ENCODE peak calls at places on chromosomes 3 and 15, in seven cellular contexts. S, P, O, U, V, C and N are unnamed samples.

GRCh38 chr3:101635345-101635744 is 41.6 kb downstream of the ZBTB11 start:
- DNase-seq in V (no peak), S (no peak), C (no peak), P (no peak), U (no peak), O (no peak), N (no peak)

GRCh38 chr3:109275702-109276293 is 40.5 kb downstream of the DPPA2 start:
- DNase-seq in S (peak), C (no peak), P (peak), V (peak), U (peak), O (peak), N (no peak)

GRCh38 chr15:98375513-98376360 is 272.6 kb upstream of the IGF1R start:
- DNase-seq in U (no peak), C (no peak), V (no peak), S (no peak), O (no peak), P (no peak), N (no peak)

GRCh38 chr3:22117751-22118346 is 366.8 kb upstream of the ZNF385D start:
- DNase-seq in P (no peak), S (no peak), C (no peak), O (peak), V (no peak), U (peak), N (no peak)

GRCh38 chr3:73656241-73656890 is 31.6 kb upstream of the PDZRN3 start:
- DNase-seq in O (peak), S (no peak), V (no peak), C (no peak), P (no peak), U (no peak), N (no peak)

GRCh38 chr15:63288778-63289378 is 11.5 kb downstream of the APH1B start:
- DNase-seq in C (no peak), U (peak), V (no peak), O (peak), P (no peak), S (no peak), N (no peak)

GRCh38 chr3:89278305-89278704 is 170.9 kb downstream of the EPHA3 start:
- DNase-seq in O (peak), C (no peak), P (no peak), U (no peak), S (no peak), V (no peak), N (no peak)

GRCh38 chr3:52088445-52089367 is 32.3 kb upstream of the DUSP7 start:
- DNase-seq in U (no peak), C (no peak), P (peak), S (no peak), V (peak), O (no peak), N (no peak)

GRCh38 chr15:99732268-99732641 is 982 bp downstream of the LYSMD4 start:
- DNase-seq in S (no peak), P (no peak), U (no peak), C (no peak), O (peak), V (no peak), N (no peak)

GRCh38 chr3:8809341-8809740 is 39.9 kb upstream of the OXTR start:
- DNase-seq in O (no peak), V (no peak), P (no peak), S (no peak), C (no peak), U (no peak), N (no peak)

GRCh38 chr15:70341566-70341965 is 243.8 kb upstream of the TLE3 start:
- DNase-seq in V (no peak), C (no peak), O (no peak), U (no peak), P (no peak), S (no peak), N (no peak)

GRCh38 chr3:177358968-177359600 is 161.8 kb upstream of the TBL1XR1 start:
- DNase-seq in O (no peak), C (peak), P (peak), U (peak), S (peak), V (peak), N (peak)

GRCh38 chr3:45687828-45688193 is 1.4 kb upstream of the SACM1L start:
- DNase-seq in P (no peak), O (no peak), S (no peak), C (no peak), U (no peak), V (no peak), N (no peak)

GRCh38 chr3:134617608-134618472 is 33.0 kb downstream of the KY start:
- DNase-seq in V (no peak), O (no peak), C (peak), P (no peak), S (no peak), U (no peak), N (no peak)

GRCh38 chr3:168094580-168094876 is 1.2 kb downstream of the GOLIM4 start:
- DNase-seq in V (no peak), S (no peak), U (peak), O (no peak), P (peak), C (no peak), N (no peak)

GRCh38 chr3:78268716-78269668 is 1229.1 kb downstream of the ROBO2 start:
- DNase-seq in U (no peak), S (no peak), P (no peak), O (no peak), V (no peak), C (peak), N (no peak)

GRCh38 chr3:19644405-19644804 is 289.6 kb downstream of the EFHB start:
- DNase-seq in P (no peak), V (no peak), O (no peak), U (no peak), S (no peak), C (no peak), N (no peak)

GRCh38 chr3:23671901-23672589 is 133.7 kb upstream of the UBE2E1 start:
- DNase-seq in C (no peak), P (no peak), U (no peak), V (peak), S (no peak), O (no peak), N (peak)

GRCh38 chr15:34984884-34985630 is 3.0 kb downstream of the ZNF770 start:
- DNase-seq in S (no peak), U (peak), V (peak), C (no peak), O (no peak), P (no peak), N (no peak)

GRCh38 chr15:94070341-94071275 is 160.8 kb upstream of the MCTP2 start:
- DNase-seq in S (no peak), V (peak), U (no peak), C (no peak), P (peak), O (no peak), N (no peak)

GRCh38 chr3:160081958-160082533 is 93.4 kb downstream of the IL12A start:
- DNase-seq in C (no peak), S (no peak), V (no peak), U (no peak), P (no peak), O (no peak), N (no peak)

DNA sequence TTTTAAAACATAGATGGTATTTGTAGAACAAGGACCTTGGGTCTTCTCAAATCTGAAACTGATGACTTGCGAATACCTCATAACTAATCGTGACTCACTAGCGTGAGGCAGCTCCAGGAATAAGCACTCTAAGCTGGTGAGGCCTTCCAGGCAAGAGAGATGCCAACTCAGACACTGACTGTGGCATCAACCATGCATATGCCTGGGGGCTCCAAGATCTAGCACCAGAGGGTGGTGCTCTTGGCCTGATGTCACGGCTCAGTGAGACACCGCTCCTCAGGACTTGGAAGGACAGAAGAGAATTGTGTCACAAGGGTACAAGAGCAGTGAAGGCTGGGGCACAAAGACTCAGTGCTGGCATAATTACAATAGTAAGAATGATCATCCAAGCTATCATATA is 125.0 kb upstream of the TRIM42 start:
- DNase-seq in U (peak), P (no peak), C (no peak), S (no peak), O (no peak), V (no peak), N (no peak)
- TF ChIP-seq CTCF in U (no peak), P (no peak), C (no peak), S (no peak), O (no peak), V (no peak), N (no peak)

GRCh38 chr3:139450155-139450554 is 26.2 kb downstream of the RBP2 start:
- DNase-seq in S (no peak), O (no peak), C (no peak), P (no peak), V (no peak), U (no peak), N (no peak)
- TF ChIP-seq CTCF in S (no peak), O (no peak), C (no peak), P (no peak), V (no peak), U (no peak), N (no peak)

GRCh38 chr15:58923696-58924300 is 9.7 kb downstream of the SLTM start:
- DNase-seq in C (no peak), P (no peak), U (no peak), S (no peak), V (no peak), O (no peak), N (no peak)

GRCh38 chr15:58924326-58924725 is 9.2 kb downstream of the SLTM start:
- DNase-seq in O (no peak), S (no peak), U (peak), V (no peak), P (no peak), C (no peak), N (no peak)

GRCh38 chr15:58929891-58930416 is 3.5 kb downstream of the SLTM start:
- DNase-seq in U (no peak), S (no peak), C (no peak), P (no peak), O (no peak), V (no peak), N (no peak)

GRCh38 chr15:58923284-58923683 is 10.2 kb downstream of the SLTM start:
- DNase-seq in C (no peak), O (no peak), U (no peak), V (no peak), S (no peak), P (no peak), N (no peak)

DNA sequence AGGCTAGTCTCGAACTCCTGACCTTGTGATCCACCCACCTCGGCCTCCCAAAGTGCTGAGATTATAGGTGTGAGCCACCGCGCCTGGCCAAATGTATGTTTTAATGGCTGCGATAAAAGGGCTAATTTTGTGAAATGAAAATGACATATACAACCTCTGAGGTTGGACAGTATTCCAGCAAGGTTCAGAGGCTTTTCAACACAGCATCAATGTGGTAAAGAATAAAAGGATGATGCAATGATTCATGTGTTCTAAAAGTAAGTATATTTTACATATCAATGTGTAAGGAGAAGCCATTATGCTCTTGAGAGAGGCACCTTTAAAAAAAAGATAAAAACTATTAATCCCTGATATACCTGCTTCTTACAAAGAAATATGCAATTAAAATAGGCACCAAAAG is 6.7 kb downstream of the SLTM start:
- DNase-seq in O (no peak), S (no peak), U (no peak), C (no peak), P (no peak), V (no peak), N (no peak)
- TF ChIP-seq CTCF in O (no peak), S (no peak), U (no peak), C (no peak), P (no peak), V (no peak), N (no peak)

DNA sequence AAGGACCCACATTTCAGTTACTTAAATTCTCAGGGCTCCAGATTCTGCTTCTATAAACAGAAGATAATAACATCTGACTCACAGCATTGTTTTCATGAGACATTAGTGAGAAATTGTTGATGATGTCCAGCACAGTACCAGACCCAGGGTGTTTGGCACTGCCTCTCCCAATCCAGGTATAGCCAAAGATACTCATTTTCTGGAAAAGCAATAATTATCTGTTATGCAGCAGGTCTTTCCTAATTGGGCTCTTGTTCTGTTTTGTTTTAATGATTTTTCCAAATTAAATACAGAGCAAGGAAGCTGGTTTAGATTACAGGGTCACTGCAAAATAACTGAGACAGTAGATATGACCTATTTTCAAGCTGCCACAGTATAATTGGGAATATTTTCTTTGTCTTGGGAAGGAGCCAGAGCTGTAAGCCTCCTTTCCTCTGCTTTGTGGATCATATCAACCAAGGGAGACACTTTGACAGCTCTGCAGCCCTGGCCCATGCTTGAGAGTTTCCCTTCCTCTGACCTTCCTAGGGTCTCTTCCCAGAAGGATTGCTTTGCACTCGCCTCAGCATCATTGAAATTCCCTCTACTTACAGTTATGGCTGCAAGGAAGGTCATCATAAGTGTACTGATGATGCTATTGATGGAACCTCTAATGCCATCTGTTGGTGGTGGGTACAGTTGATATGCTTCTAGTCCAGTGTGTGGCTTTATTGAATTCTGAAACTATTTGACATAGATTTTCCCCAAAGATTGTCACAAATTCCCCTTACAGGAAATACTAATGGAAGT is 522.4 kb upstream of the ADAMTS9 start:
- DNase-seq in O (no peak), C (no peak), U (no peak), S (no peak), P (no peak), V (no peak), N (no peak)
- TF ChIP-seq CTCF in O (no peak), C (no peak), U (no peak), S (no peak), P (no peak), V (no peak), N (no peak)

DNA sequence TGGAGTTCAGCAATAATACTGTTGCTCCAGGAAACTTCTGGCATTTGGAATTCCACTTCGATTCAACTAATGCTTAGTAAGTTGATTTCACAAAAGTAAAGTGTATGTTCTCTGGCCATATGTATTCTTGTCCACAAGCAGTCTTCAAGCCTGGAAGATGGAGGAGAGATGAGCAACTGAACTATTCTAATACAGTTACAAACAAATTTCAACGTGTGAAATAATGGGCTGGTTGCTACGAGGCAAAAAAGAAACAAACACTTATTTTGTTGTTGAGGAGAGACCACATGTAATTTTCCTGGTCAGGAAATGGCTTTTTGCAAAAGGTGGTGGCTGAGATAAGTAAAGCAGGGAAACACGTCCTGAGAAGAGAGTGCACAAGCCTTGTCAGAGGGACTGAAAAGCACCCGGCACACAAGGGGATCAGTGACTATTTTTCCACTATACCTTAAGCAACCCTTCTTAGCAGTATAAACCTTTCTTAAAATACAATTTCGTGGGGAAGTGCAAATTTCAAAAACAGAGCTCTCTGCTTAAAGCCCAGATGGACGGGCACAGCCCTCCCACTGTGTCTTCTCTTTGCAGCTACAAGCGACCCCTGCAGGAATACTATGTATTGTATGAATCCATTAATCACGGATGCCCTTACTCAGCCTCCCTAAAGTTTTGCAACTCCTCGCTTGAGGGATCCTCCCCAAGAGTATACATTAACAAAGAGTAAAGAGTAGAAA is 253.9 kb downstream of the IL5RA start:
- DNase-seq in P (no peak), C (no peak), S (no peak), V (no peak), U (no peak), O (no peak), N (no peak)
- TF ChIP-seq CTCF in P (no peak), C (no peak), S (no peak), V (no peak), U (no peak), O (no peak), N (no peak)

DNA sequence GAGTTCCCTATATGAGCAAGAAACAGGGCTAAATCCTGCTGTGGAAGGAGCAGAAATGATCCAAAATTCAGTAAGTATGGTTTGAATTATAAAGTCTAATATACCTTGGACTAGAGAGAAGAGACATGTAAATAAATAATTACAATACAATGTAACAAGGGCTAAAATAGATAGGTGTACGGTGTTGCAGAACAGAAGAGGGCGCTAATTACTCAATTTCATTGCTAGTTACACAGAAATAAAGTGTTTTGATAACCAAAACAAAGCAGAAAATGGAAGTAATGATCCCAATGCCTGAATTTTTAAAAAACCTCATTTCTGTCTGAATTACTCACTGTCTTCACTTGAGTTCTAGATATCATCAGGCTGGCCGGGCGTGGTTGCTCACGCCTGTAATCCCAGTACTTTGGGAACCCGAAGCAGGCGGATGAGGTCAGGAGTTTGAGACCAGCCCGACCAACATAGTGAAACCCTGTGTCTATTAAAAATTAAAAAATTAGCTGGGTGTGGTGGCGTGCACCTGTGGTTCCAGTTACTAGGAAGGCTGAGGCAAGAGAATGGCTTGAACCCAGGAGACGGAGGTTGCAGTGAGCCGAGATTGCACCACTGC is 8.3 kb upstream of the PLCH1 start:
- DNase-seq in C (no peak), S (no peak), O (peak), V (no peak), U (peak), P (no peak), N (no peak)
- TF ChIP-seq CTCF in C (peak), S (peak), O (peak), V (no peak), U (peak), P (no peak), N (no peak)